ENCODE peak calls at places on chromosomes 6 and 20, in four cellular contexts. O, E, D and H are unnamed samples.

GRCh38 chr20:49186535-49187329 is 1.4 kb downstream of the STAU1 start:
- DNase-seq in O (peak), E (peak), D (peak), H (no peak)

GRCh38 chr6:139903411-139904157 is 529.1 kb upstream of the CITED2 start:
- DNase-seq in O (no peak), E (no peak), D (no peak), H (no peak)

GRCh38 chr20:13671500-13672288 is 33.0 kb upstream of the TASP1 start:
- DNase-seq in O (no peak), E (no peak), D (no peak), H (no peak)

GRCh38 chr6:151658091-151658490 is 149.4 kb upstream of the ESR1 start:
- DNase-seq in O (peak), E (no peak), D (no peak), H (no peak)

GRCh38 chr6:44275749-44276648 is 5.7 kb downstream of the TMEM151B start:
- DNase-seq in O (no peak), E (no peak), D (no peak), H (peak)

GRCh38 chr20:41335591-41335990 is 5.0 kb upstream of the LPIN3 start:
- DNase-seq in O (no peak), E (no peak), D (no peak), H (no peak)

GRCh38 chr6:16639689-16640480 is 121.4 kb downstream of the ATXN1 start:
- DNase-seq in O (no peak), E (no peak), D (peak), H (no peak)

GRCh38 chr20:15597306-15597705 is 975.9 kb downstream of the KIF16B start:
- DNase-seq in O (no peak), E (no peak), D (peak), H (no peak)

GRCh38 chr6:107690864-107691661 is 133.1 kb downstream of the SCML4 start:
- DNase-seq in O (no peak), E (no peak), D (no peak), H (no peak)

GRCh38 chr6:75098709-75099108 is 107.1 kb downstream of the COL12A1 start:
- DNase-seq in O (peak), E (no peak), D (peak), H (no peak)

GRCh38 chr6:112911949-112912348 is 564.8 kb downstream of the RFPL4B start:
- DNase-seq in O (no peak), E (no peak), D (no peak), H (no peak)

GRCh38 chr6:52741872-52742271 is 21.4 kb downstream of the GSTA2 start:
- DNase-seq in O (no peak), E (no peak), D (no peak), H (no peak)

GRCh38 chr6:126312013-126312665 is 27.8 kb upstream of the CENPW start:
- DNase-seq in O (peak), E (peak), D (peak), H (no peak)

GRCh38 chr6:22141271-22141745 is 155.5 kb downstream of the PRL start:
- DNase-seq in O (peak), E (no peak), D (peak), H (no peak)

GRCh38 chr6:147560670-147561069 is 52.2 kb downstream of the SAMD5 start:
- DNase-seq in O (no peak), E (no peak), D (no peak), H (no peak)

GRCh38 chr6:79385333-79385732 is 150.9 kb upstream of the HMGN3 start:
- DNase-seq in O (no peak), E (no peak), D (no peak), H (no peak)

GRCh38 chr6:73203098-73203497 is 22.2 kb downstream of the KHDC1L start:
- DNase-seq in O (no peak), E (no peak), D (no peak), H (no peak)

GRCh38 chr6:33987531-33988021 is 158.3 kb downstream of the GRM4 start:
- DNase-seq in O (no peak), E (peak), D (no peak), H (no peak)

GRCh38 chr6:30813623-30814136 is 69.3 kb upstream of the IER3 start:
- DNase-seq in O (no peak), E (peak), D (no peak), H (no peak)

GRCh38 chr6:28597924-28598323 is 72.2 kb downstream of the GPX5 start:
- DNase-seq in O (peak), E (no peak), D (peak), H (no peak)

GRCh38 chr6:144931172-144932035 is 646.3 kb downstream of the UTRN start:
- DNase-seq in O (peak), E (peak), D (peak), H (peak)
- TF ChIP-seq NR3C1 in O (no peak), E (no peak), D (no peak), H (no peak)

GRCh38 chr6:117956386-117956785 is 49.3 kb downstream of the SLC35F1 start:
- DNase-seq in O (no peak), E (no peak), D (no peak), H (no peak)
- TF ChIP-seq MAX in O (no peak), E (no peak), D (no peak), H (no peak)

GRCh38 chr20:34683667-34684066 is 6.8 kb upstream of the PIGU start:
- DNase-seq in O (no peak), E (no peak), D (no peak), H (no peak)
- TF ChIP-seq NR3C1 in O (no peak), E (no peak), D (no peak), H (no peak)

GRCh38 chr20:32449057-32449889 is 91.1 kb downstream of the ASXL1 start:
- DNase-seq in O (no peak), E (no peak), D (no peak), H (peak)
- TF ChIP-seq MAX in O (no peak), E (no peak), D (no peak), H (no peak)

DNA sequence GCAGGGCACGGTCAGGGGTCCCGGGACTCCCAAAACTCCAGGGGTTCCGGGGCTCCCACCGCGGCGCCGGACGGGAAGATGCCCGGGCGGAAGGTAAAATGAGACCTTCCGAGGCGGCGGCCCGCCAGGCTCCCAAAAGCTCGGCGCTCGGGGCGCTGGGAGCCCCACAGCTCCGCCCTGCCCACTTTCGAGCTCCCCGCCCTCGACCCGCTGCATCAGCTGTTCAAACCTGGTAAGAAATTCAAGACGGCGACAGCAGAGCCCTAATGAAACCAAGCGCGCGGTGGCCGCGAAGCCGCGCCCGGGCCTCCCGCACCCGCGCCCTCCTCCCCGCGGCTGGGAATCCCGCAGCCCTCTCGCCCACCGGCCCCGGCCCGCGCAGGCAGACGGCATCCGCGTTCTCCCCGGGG is 369 bp downstream of the SLC4A11 start:
- DNase-seq in O (no peak), E (peak), D (no peak), H (peak)
- TF ChIP-seq NR3C1 in O (no peak), E (no peak), D (no peak), H (no peak)

GRCh38 chr6:36752886-36753506 is 55.4 kb downstream of the RAB44 start:
- DNase-seq in O (no peak), E (no peak), D (no peak), H (no peak)
- TF ChIP-seq MAX in O (no peak), E (no peak), D (no peak), H (no peak)